ENCODE peak calls at places on chromosomes 13 and 19, in ten cellular contexts. G is endothelial cell of umbilical vein, I is AG04450, U is PC-3, N is mesothelial cell of epicardium, X is nephron progenitor cell, K is WTC11, Y is omental fat pad, L is cardiac fibroblast, M is hepatocyte. J is an unnamed sample.

GRCh38 chr19:35484637-35485036 is 5.6 kb downstream of the KRTDAP start:
- DNase-seq in U (no peak), N (no peak), I (no peak), K (no peak), L (no peak), X (no peak), M (no peak), Y (no peak), G (no peak), J (peak; percentile 37)

GRCh38 chr13:41544824-41545707 is 87.7 kb downstream of the RGCC start:
- DNase-seq in M (no peak), U (peak; percentile 78), I (no peak), N (no peak), G (no peak), K (no peak), L (no peak), X (no peak), Y (no peak), J (no peak)

GRCh38 chr19:45076851-45077730 is 813 bp upstream of the ZNF296 start:
- DNase-seq in G (no peak), N (no peak), Y (no peak), L (no peak), I (no peak), K (peak; percentile 25), U (no peak), X (no peak), M (no peak), J (no peak)

GRCh38 chr13:23467048-23467931 is 33.8 kb upstream of the SACS start:
- DNase-seq in K (no peak), I (no peak), X (no peak), Y (no peak), G (no peak), N (no peak), L (no peak), U (no peak), M (no peak), J (no peak)

GRCh38 chr13:80462037-80462436 is 121.1 kb upstream of the SPRY2 start:
- DNase-seq in X (no peak), U (no peak), M (no peak), G (no peak), N (no peak), K (no peak), Y (no peak), L (no peak), I (no peak), J (no peak)

GRCh38 chr19:42571136-42571535 is 23.6 kb downstream of the CEACAM8 start:
- DNase-seq in L (no peak), G (no peak), Y (no peak), X (no peak), N (no peak), I (no peak), K (no peak), U (no peak), M (no peak), J (no peak)

GRCh38 chr13:27461940-27462584 is 11.7 kb upstream of the MTIF3 start:
- DNase-seq in G (no peak), I (no peak), X (no peak), U (no peak), K (no peak), N (no peak), L (no peak), M (no peak), Y (no peak), J (no peak)

GRCh38 chr19:3186377-3186688 is 603 bp downstream of the NCLN start:
- DNase-seq in M (peak; percentile 38), L (no peak), Y (no peak), G (peak; percentile 14), X (peak; percentile 44), I (no peak), U (no peak), N (no peak), K (no peak), J (no peak)

DNA sequence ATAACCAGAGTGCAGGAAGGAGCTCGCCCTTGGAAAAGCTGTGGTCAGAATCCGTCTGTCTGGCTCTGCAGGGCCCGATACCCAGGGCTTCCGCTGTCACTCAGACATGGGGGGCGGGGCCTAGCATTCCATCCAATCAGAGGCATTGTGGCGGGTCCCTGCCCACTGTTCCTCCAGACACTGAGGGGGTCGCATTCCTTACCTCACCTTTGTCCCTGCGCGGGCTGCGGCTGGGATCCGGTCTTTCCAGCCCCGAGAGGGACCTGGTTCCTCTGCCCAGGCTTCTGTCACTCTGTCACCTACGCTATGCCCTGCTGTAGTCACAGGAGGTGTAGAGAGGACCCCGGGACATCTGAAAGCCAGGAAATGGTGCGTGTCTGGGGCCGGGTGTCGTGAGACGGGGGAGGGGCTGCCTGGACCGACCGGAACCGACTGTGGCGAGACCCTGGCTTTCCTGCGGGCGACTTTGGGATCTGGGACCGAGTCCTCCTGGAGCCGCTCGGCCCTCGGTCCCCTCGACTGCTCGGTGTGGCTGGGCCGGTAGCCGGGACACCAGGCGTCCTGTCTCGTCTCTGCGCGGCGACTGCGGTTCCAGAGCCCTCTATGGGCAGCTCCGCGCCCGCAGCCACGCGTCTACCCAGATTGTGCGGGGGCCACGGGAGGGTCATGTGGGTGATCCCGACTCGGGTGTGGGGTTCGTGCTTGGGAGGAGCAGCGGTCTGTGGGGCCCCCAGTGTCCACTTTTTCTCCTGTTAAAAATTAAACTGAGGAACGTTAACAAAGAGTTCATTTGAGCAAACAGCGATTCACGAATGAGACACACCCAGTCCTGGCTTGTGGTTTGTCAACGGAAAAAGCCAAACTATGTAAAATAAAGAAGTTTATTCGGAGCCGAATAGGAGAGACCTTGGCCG is at the start of gene ZNF69:
- DNase-seq in U (peak; percentile 70), X (peak; percentile 94), L (peak; percentile 73), M (peak; percentile 94), Y (peak; percentile 87), G (peak; percentile 33), K (peak; percentile 98), N (peak; percentile 76), I (no peak), J (peak; percentile 61)
- TF ChIP-seq CTCF in U (peak; percentile 39), X (no peak), L (peak; percentile 16), M (no peak), Y (no peak), G (no peak), K (no peak), N (no peak), I (peak; percentile 9), J (no peak)

DNA sequence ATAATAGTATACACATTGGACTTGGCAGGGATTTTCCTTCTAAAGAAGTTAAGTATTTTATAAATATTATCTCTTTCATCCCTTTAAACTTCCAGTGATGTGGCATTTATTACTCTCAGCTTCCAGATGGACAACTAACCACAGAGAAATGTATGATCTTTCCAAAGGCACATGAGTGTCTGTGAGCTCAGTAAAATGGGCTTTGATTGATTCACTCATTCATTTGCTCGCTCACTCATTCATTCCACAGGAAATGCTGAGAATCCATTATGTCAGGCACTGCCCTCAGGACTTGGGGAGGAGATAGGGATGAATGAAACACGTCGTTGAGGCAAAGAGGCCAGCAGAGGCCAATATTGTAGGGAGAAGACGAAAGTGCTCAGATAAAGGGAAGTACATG is 359.4 kb downstream of the EFNB2 start:
- DNase-seq in I (no peak), Y (no peak), X (no peak), N (no peak), M (no peak), U (no peak), G (no peak), L (peak; percentile 12), K (no peak), J (no peak)
- TF ChIP-seq CTCF in I (no peak), Y (no peak), X (no peak), N (no peak), M (no peak), U (no peak), G (no peak), L (no peak), K (no peak), J (no peak)

GRCh38 chr13:60221581-60221980 is 57.9 kb upstream of the DIAPH3 start:
- DNase-seq in I (no peak), N (no peak), G (no peak), U (no peak), Y (no peak), L (no peak), X (no peak), M (no peak), K (no peak), J (no peak)

GRCh38 chr13:60230593-60230992 is 66.9 kb upstream of the DIAPH3 start:
- DNase-seq in K (no peak), X (no peak), I (no peak), G (no peak), U (no peak), Y (no peak), M (peak; percentile 24), N (no peak), L (peak; percentile 56), J (no peak)

GRCh38 chr13:60227168-60227567 is 63.4 kb upstream of the DIAPH3 start:
- DNase-seq in U (no peak), X (no peak), N (no peak), L (no peak), Y (no peak), I (no peak), K (no peak), M (no peak), G (no peak), J (no peak)

GRCh38 chr13:60229708-60230272 is 66.1 kb upstream of the DIAPH3 start:
- DNase-seq in M (peak; percentile 10), N (no peak), X (no peak), Y (no peak), G (no peak), U (no peak), K (no peak), I (no peak), L (no peak), J (no peak)

GRCh38 chr13:60226507-60226906 is 62.8 kb upstream of the DIAPH3 start:
- DNase-seq in G (peak; percentile 9), X (peak; percentile 23), U (peak; percentile 30), M (peak; percentile 43), I (peak; percentile 8), L (peak; percentile 53), K (peak; percentile 42), Y (no peak), N (no peak), J (no peak)
- TF ChIP-seq CTCF in G (peak; percentile 10), X (peak; percentile 27), U (peak; percentile 53), M (peak; percentile 50), I (peak; percentile 65), L (peak; percentile 56), K (no peak), Y (no peak), N (no peak), J (no peak)

GRCh38 chr13:33228645-33229445 is 56.7 kb downstream of the STARD13 start:
- DNase-seq in U (peak; percentile 57), X (no peak), I (no peak), K (no peak), Y (no peak), L (peak; percentile 63), N (no peak), G (peak; percentile 71), M (peak; percentile 53), J (no peak)

GRCh38 chr13:33219926-33220325 is 65.6 kb downstream of the STARD13 start:
- DNase-seq in N (no peak), U (no peak), I (no peak), Y (no peak), K (no peak), M (no peak), G (no peak), L (no peak), X (no peak), J (no peak)

GRCh38 chr13:33224686-33225085 is 60.9 kb downstream of the STARD13 start:
- DNase-seq in M (no peak), Y (no peak), N (no peak), X (no peak), G (no peak), U (no peak), I (no peak), K (no peak), L (peak; percentile 51), J (no peak)

GRCh38 chr13:33227927-33228644 is 57.5 kb downstream of the STARD13 start:
- DNase-seq in N (no peak), G (no peak), K (no peak), I (no peak), L (no peak), M (no peak), U (no peak), X (no peak), Y (no peak), J (no peak)

GRCh38 chr13:33224191-33224590 is 61.4 kb downstream of the STARD13 start:
- DNase-seq in I (no peak), X (no peak), G (no peak), K (no peak), U (no peak), L (no peak), Y (no peak), N (no peak), M (no peak), J (no peak)
- TF ChIP-seq CTCF in I (no peak), X (no peak), G (no peak), K (no peak), U (no peak), L (no peak), Y (no peak), N (no peak), M (no peak), J (no peak)